ENCODE peak calls at places on chromosomes 4 and X, in eight cellular contexts. One of them, this sample, is unnamed.

GRCh38 chrX:153525451-153525850 is 8.0 kb downstream of the ATP2B3 start:
- DNase-seq in right lobe of liver: no peak
- DNase-seq in K562: no peak
- DNase-seq in tibial nerve: no peak
- DNase-seq in heart left ventricle: no peak
- DNase-seq in uterus: no peak
- DNase-seq in IMR-90: no peak
- DNase-seq in adrenal gland: no peak
- DNase-seq in this sample: no peak

GRCh38 chr4:54487491-54487890 is 170.3 kb upstream of the KIT start:
- DNase-seq in heart left ventricle: no peak
- DNase-seq in IMR-90: peak
- DNase-seq in tibial nerve: no peak
- DNase-seq in right lobe of liver: no peak
- DNase-seq in uterus: no peak
- DNase-seq in adrenal gland: no peak
- DNase-seq in K562: no peak
- DNase-seq in this sample: no peak

GRCh38 chrX:25084446-25084845 is 68.7 kb upstream of the ARX start:
- DNase-seq in adrenal gland: no peak
- DNase-seq in tibial nerve: no peak
- DNase-seq in heart left ventricle: no peak
- DNase-seq in right lobe of liver: no peak
- DNase-seq in IMR-90: no peak
- DNase-seq in K562: no peak
- DNase-seq in uterus: no peak
- DNase-seq in this sample: no peak

GRCh38 chr4:40918330-40918729 is 168.6 kb downstream of the NSUN7 start:
- DNase-seq in K562: no peak
- DNase-seq in uterus: peak
- DNase-seq in IMR-90: peak
- DNase-seq in adrenal gland: peak
- DNase-seq in right lobe of liver: peak
- DNase-seq in heart left ventricle: no peak
- DNase-seq in tibial nerve: peak
- DNase-seq in this sample: peak

GRCh38 chr4:175622887-175623286 is 189.2 kb downstream of the GPM6A start:
- DNase-seq in tibial nerve: no peak
- DNase-seq in heart left ventricle: no peak
- DNase-seq in adrenal gland: no peak
- DNase-seq in uterus: no peak
- DNase-seq in IMR-90: no peak
- DNase-seq in right lobe of liver: no peak
- DNase-seq in K562: no peak
- DNase-seq in this sample: no peak

GRCh38 chrX:75061701-75062100 is 94.4 kb downstream of the ABCB7 start:
- DNase-seq in adrenal gland: no peak
- DNase-seq in K562: no peak
- DNase-seq in heart left ventricle: no peak
- DNase-seq in tibial nerve: no peak
- DNase-seq in IMR-90: peak
- DNase-seq in right lobe of liver: no peak
- DNase-seq in uterus: no peak
- DNase-seq in this sample: no peak

GRCh38 chrX:139882299-139882698 is 50.6 kb downstream of the ATP11C start:
- DNase-seq in right lobe of liver: no peak
- DNase-seq in uterus: no peak
- DNase-seq in adrenal gland: no peak
- DNase-seq in heart left ventricle: no peak
- DNase-seq in IMR-90: no peak
- DNase-seq in K562: no peak
- DNase-seq in tibial nerve: no peak
- DNase-seq in this sample: no peak

GRCh38 chr4:2084316-2084715 is 25.2 kb downstream of the NAT8L start:
- DNase-seq in heart left ventricle: peak
- DNase-seq in K562: no peak
- DNase-seq in IMR-90: peak
- DNase-seq in right lobe of liver: no peak
- DNase-seq in tibial nerve: no peak
- DNase-seq in adrenal gland: no peak
- DNase-seq in uterus: no peak
- DNase-seq in this sample: peak

GRCh38 chr4:8387615-8388266 is 52.8 kb downstream of the ACOX3 start:
- DNase-seq in right lobe of liver: no peak
- DNase-seq in tibial nerve: no peak
- DNase-seq in heart left ventricle: peak
- DNase-seq in adrenal gland: no peak
- DNase-seq in IMR-90: no peak
- DNase-seq in K562: no peak
- DNase-seq in uterus: no peak
- DNase-seq in this sample: no peak

GRCh38 chr4:57109530-57109846 is 697 bp downstream of the IGFBP7 start:
- DNase-seq in tibial nerve: no peak
- DNase-seq in IMR-90: no peak
- DNase-seq in K562: no peak
- DNase-seq in heart left ventricle: no peak
- DNase-seq in right lobe of liver: peak
- DNase-seq in uterus: peak
- DNase-seq in adrenal gland: no peak
- DNase-seq in this sample: no peak

GRCh38 chr4:57114973-57115372 is 4.8 kb upstream of the IGFBP7 start:
- DNase-seq in IMR-90: peak
- DNase-seq in K562: no peak
- DNase-seq in uterus: no peak
- DNase-seq in right lobe of liver: no peak
- DNase-seq in heart left ventricle: no peak
- DNase-seq in tibial nerve: no peak
- DNase-seq in adrenal gland: no peak
- DNase-seq in this sample: no peak

GRCh38 chr4:57113870-57114269 is 3.7 kb upstream of the IGFBP7 start:
- DNase-seq in IMR-90: no peak
- DNase-seq in right lobe of liver: no peak
- DNase-seq in adrenal gland: no peak
- DNase-seq in uterus: no peak
- DNase-seq in K562: no peak
- DNase-seq in tibial nerve: no peak
- DNase-seq in heart left ventricle: no peak
- DNase-seq in this sample: no peak

GRCh38 chr4:57110635-57111546 is 706 bp upstream of the IGFBP7 start:
- DNase-seq in IMR-90: peak
- DNase-seq in heart left ventricle: peak
- DNase-seq in right lobe of liver: no peak
- DNase-seq in uterus: peak
- DNase-seq in adrenal gland: no peak
- DNase-seq in K562: no peak
- DNase-seq in tibial nerve: peak
- DNase-seq in this sample: no peak

GRCh38 chr4:57109847-57110634 is at the start of gene IGFBP7:
- DNase-seq in tibial nerve: peak
- DNase-seq in K562: peak
- DNase-seq in uterus: peak
- DNase-seq in heart left ventricle: peak
- DNase-seq in right lobe of liver: peak
- DNase-seq in adrenal gland: no peak
- DNase-seq in IMR-90: no peak
- DNase-seq in this sample: no peak
- TF ChIP-seq CTCF in tibial nerve: peak
- TF ChIP-seq CTCF in K562: no peak
- TF ChIP-seq CTCF in uterus: peak
- TF ChIP-seq CTCF in heart left ventricle: no peak
- TF ChIP-seq CTCF in right lobe of liver: no peak
- TF ChIP-seq CTCF in adrenal gland: no peak
- TF ChIP-seq CTCF in IMR-90: no peak
- TF ChIP-seq CTCF in this sample: no peak

DNA sequence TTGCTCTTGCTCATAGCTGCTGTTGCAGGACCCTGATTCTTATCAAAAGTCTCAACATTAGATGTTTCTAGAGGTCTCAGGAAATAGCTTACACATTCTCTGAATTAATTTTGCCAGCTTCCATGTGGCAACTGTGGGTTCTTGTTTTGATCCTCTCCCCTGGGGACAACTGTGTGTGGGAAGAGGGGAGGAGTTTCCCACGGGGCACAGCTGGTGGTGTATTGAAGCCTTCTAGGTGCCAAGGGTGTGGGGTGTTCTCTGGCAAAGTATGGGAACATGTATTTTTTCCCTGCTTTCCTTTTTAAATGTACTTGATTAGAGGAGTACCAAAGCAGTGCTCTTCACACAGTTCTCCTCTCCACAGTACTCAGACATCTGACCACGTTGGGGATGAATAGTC is 212.7 kb downstream of the RPA4 start:
- DNase-seq in K562: no peak
- DNase-seq in right lobe of liver: no peak
- DNase-seq in uterus: no peak
- DNase-seq in tibial nerve: no peak
- DNase-seq in IMR-90: no peak
- DNase-seq in adrenal gland: no peak
- DNase-seq in heart left ventricle: no peak
- DNase-seq in this sample: no peak
- TF ChIP-seq POLR2A in K562: no peak
- TF ChIP-seq POLR2A in right lobe of liver: no peak
- TF ChIP-seq POLR2A in uterus: no peak
- TF ChIP-seq POLR2A in tibial nerve: no peak
- TF ChIP-seq POLR2A in IMR-90: no peak
- TF ChIP-seq POLR2A in adrenal gland: no peak
- TF ChIP-seq POLR2A in heart left ventricle: no peak
- TF ChIP-seq POLR2A in this sample: no peak

GRCh38 chr4:121381148-121381462 is 287 bp upstream of the QRFPR start:
- DNase-seq in K562: no peak
- DNase-seq in tibial nerve: no peak
- DNase-seq in right lobe of liver: no peak
- DNase-seq in IMR-90: no peak
- DNase-seq in adrenal gland: no peak
- DNase-seq in heart left ventricle: no peak
- DNase-seq in uterus: no peak
- DNase-seq in this sample: no peak
- H3K4me3 ChIP-seq in K562: no peak
- H3K4me3 ChIP-seq in tibial nerve: peak
- H3K4me3 ChIP-seq in right lobe of liver: no peak
- H3K4me3 ChIP-seq in IMR-90: no peak
- H3K4me3 ChIP-seq in adrenal gland: no peak
- H3K4me3 ChIP-seq in heart left ventricle: peak
- H3K4me3 ChIP-seq in uterus: no peak
- H3K4me3 ChIP-seq in this sample: peak

DNA sequence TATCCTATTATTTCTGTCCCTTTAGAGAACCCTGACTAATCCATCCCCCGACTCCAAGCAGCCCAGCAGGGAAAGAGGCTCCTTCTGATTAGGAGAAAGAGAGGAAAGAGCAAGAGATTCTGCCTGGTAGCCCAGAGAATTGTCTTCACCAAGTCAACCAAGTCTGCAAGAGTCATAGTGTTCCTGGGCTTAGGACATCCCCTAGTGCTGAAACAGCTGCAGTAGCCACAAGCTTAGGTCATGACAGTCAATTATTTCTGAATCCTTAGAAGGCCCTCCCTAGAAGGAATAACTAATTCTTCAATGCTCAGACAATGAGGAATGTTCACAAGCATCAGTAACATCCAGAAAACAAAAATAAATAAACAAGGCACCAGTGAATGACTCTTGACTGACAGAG is 480.3 kb upstream of the GRIA3 start:
- DNase-seq in heart left ventricle: no peak
- DNase-seq in tibial nerve: no peak
- DNase-seq in right lobe of liver: no peak
- DNase-seq in K562: no peak
- DNase-seq in IMR-90: no peak
- DNase-seq in adrenal gland: no peak
- DNase-seq in uterus: no peak
- DNase-seq in this sample: no peak
- TF ChIP-seq CTCF in heart left ventricle: no peak
- TF ChIP-seq CTCF in tibial nerve: no peak
- TF ChIP-seq CTCF in right lobe of liver: no peak
- TF ChIP-seq CTCF in K562: no peak
- TF ChIP-seq CTCF in IMR-90: peak
- TF ChIP-seq CTCF in adrenal gland: no peak
- TF ChIP-seq CTCF in uterus: no peak
- TF ChIP-seq CTCF in this sample: no peak

GRCh38 chr4:139078926-139079325 is 63.3 kb downstream of the NOCT start:
- DNase-seq in adrenal gland: no peak
- DNase-seq in uterus: no peak
- DNase-seq in right lobe of liver: no peak
- DNase-seq in heart left ventricle: no peak
- DNase-seq in tibial nerve: no peak
- DNase-seq in IMR-90: no peak
- DNase-seq in K562: no peak
- DNase-seq in this sample: no peak

GRCh38 chr4:139084425-139085093 is 69.0 kb downstream of the NOCT start:
- DNase-seq in uterus: no peak
- DNase-seq in heart left ventricle: no peak
- DNase-seq in adrenal gland: no peak
- DNase-seq in right lobe of liver: peak
- DNase-seq in K562: no peak
- DNase-seq in tibial nerve: no peak
- DNase-seq in IMR-90: no peak
- DNase-seq in this sample: no peak

GRCh38 chr4:139085141-139085540 is 69.6 kb downstream of the NOCT start:
- DNase-seq in K562: no peak
- DNase-seq in uterus: no peak
- DNase-seq in IMR-90: peak
- DNase-seq in adrenal gland: no peak
- DNase-seq in tibial nerve: no peak
- DNase-seq in right lobe of liver: no peak
- DNase-seq in heart left ventricle: no peak
- DNase-seq in this sample: no peak

GRCh38 chr4:139082750-139083532 is 67.4 kb downstream of the NOCT start:
- DNase-seq in IMR-90: peak
- DNase-seq in heart left ventricle: peak
- DNase-seq in uterus: peak
- DNase-seq in right lobe of liver: peak
- DNase-seq in tibial nerve: peak
- DNase-seq in adrenal gland: peak
- DNase-seq in K562: peak
- DNase-seq in this sample: peak

DNA sequence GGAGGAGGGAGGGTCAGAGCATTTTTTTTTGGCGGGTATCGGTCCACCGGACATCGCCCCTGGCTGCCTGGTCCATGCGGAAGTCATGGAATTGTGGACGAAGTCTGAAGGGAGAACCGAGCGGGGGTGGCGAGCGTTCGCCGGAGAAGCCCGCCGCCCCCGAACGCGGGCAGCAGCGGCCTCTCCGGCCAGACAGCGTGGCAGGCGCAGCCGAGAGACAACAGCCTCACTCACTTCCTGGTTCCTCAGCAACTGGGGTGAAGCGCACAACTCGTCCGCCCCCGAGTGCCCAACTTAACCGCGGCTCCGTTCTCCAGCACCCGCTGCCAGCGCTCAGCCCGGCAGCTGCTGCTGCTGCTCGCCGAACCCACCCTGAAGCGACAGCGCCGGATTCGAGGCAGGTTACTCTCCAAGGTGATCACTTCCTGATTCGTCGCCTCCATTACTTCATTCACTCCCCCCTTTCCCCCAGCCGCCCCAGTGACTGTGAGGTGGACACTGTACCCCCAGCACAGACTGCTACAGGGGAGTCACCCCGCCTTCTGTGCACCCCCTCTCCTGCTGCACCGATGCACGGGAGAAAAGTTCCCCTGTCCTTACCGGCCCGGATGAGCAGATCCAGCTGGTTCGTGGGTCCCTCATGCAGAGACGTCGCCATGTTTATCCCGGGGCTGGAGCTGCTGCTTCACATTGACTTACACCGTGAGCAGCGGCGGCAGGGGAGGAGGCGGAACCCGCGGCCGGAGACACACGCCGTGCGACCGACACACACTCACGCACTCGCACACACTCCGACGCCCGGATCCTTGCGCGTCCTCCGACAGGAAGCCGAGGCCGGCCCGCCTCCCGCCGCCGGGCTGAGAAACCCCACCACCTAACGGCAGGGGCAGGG is 68.2 kb downstream of the NOCT start:
- DNase-seq in right lobe of liver: peak
- DNase-seq in heart left ventricle: peak
- DNase-seq in tibial nerve: peak
- DNase-seq in K562: peak
- DNase-seq in IMR-90: peak
- DNase-seq in uterus: peak
- DNase-seq in adrenal gland: peak
- DNase-seq in this sample: peak
- TF ChIP-seq POLR2A in right lobe of liver: peak
- TF ChIP-seq POLR2A in heart left ventricle: peak
- TF ChIP-seq POLR2A in tibial nerve: no peak
- TF ChIP-seq POLR2A in K562: peak
- TF ChIP-seq POLR2A in IMR-90: peak
- TF ChIP-seq POLR2A in uterus: peak
- TF ChIP-seq POLR2A in adrenal gland: peak
- TF ChIP-seq POLR2A in this sample: peak

This sample was measured in gastrocnemius medialis.